ENCODE peak calls at places on chromosomes 12 and 14, in five cellular contexts. T, W, Y, I and H are unnamed samples.

GRCh38 chr12:65725376-65725775 is 98.9 kb upstream of the HMGA2 start:
- DNase-seq in T (no peak), W (no peak), Y (no peak), I (no peak), H (no peak)

GRCh38 chr12:83136421-83136820 is 449.7 kb downstream of the TMTC2 start:
- DNase-seq in T (no peak), W (no peak), Y (no peak), I (no peak), H (no peak)

GRCh38 chr12:69837191-69838085 is 12.4 kb downstream of the MYRFL start:
- DNase-seq in T (no peak), W (no peak), Y (no peak), I (no peak), H (no peak)

GRCh38 chr12:19382111-19382526 is 57.2 kb upstream of the AEBP2 start:
- DNase-seq in T (no peak), W (peak; percentile 66), Y (no peak), I (peak; percentile 76), H (no peak)

GRCh38 chr14:95248422-95248821 is 71.3 kb downstream of the CLMN start:
- DNase-seq in T (no peak), W (no peak), Y (no peak), I (no peak), H (no peak)

GRCh38 chr12:39966738-39967137 is 139.1 kb downstream of the SLC2A13 start:
- DNase-seq in T (no peak), W (no peak), Y (no peak), I (no peak), H (no peak)

GRCh38 chr12:13000935-13001724 is 1.1 kb upstream of the HEBP1 start:
- DNase-seq in T (peak; percentile 75), W (peak; percentile 60), Y (no peak), I (no peak), H (peak; percentile 53)

GRCh38 chr12:102372112-102372511 is 108.3 kb downstream of the IGF1 start:
- DNase-seq in T (no peak), W (no peak), Y (no peak), I (no peak), H (no peak)

GRCh38 chr12:40446385-40446784 is 221.6 kb downstream of the LRRK2 start:
- DNase-seq in T (no peak), W (no peak), Y (no peak), I (no peak), H (no peak)

GRCh38 chr12:71947645-71948105 is 9.0 kb downstream of the TPH2 start:
- DNase-seq in T (peak; percentile 34), W (peak; percentile 58), Y (peak; percentile 46), I (peak; percentile 12), H (no peak)

GRCh38 chr14:64549805-64550538 is at the start of gene PPP1R36:
- DNase-seq in T (peak; percentile 64), W (peak; percentile 44), Y (no peak), I (no peak), H (peak; percentile 23)

GRCh38 chr14:41285193-41285748 is 321.4 kb upstream of the LRFN5 start:
- DNase-seq in T (no peak), W (peak; percentile 19), Y (no peak), I (peak; percentile 4), H (no peak)

GRCh38 chr14:68795602-68796417 is 2.9 kb upstream of the ZFP36L1 start:
- DNase-seq in T (peak; percentile 93), W (peak; percentile 90), Y (no peak), I (no peak), H (peak; percentile 66)

GRCh38 chr14:92685784-92686355 is 62.6 kb downstream of the LGMN start:
- DNase-seq in T (no peak), W (no peak), Y (no peak), I (no peak), H (no peak)

GRCh38 chr14:93734086-93734822 is 54.0 kb downstream of the PRIMA1 start:
- DNase-seq in T (peak; percentile 32), W (no peak), Y (no peak), I (no peak), H (no peak)

GRCh38 chr12:96195845-96196451 is 1.8 kb downstream of the ELK3 start:
- DNase-seq in T (no peak), W (peak; percentile 24), Y (no peak), I (no peak), H (peak; percentile 50)

GRCh38 chr12:113086249-113087164 is 30.0 kb downstream of the DTX1 start:
- DNase-seq in T (no peak), W (no peak), Y (no peak), I (no peak), H (peak; percentile 57)

GRCh38 chr14:73269729-73270651 is 32.7 kb downstream of the PAPLN start:
- DNase-seq in T (peak; percentile 75), W (peak; percentile 52), Y (no peak), I (no peak), H (no peak)

GRCh38 chr14:52325126-52325525 is 11.0 kb downstream of the PTGER2 start:
- DNase-seq in T (no peak), W (no peak), Y (no peak), I (no peak), H (peak; percentile 55)

GRCh38 chr14:105168496-105168978 is at the start of gene JAG2:
- DNase-seq in T (peak; percentile 86), W (peak; percentile 52), Y (no peak), I (no peak), H (no peak)

DNA sequence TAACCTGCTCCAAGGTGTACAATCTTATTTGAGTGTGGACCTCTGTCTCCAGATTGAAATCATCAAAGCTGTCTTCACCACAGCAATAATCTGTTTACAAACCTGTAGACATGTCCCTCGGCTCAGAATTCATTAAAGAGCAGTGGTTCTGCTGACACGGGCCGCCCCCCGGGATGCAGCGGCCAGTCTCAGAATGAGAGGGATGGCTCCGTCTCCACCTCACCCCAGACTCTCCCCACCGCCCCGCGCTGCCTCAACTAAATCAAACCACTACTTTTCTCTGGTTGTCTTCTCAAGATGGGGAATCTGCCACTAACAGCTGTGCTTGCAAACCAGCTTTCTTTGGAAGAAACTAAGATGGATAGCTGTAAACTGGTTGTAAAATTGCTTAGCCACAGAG is 56.2 kb downstream of the SLC15A4 start:
- DNase-seq in T (no peak), W (no peak), Y (no peak), I (no peak), H (no peak)
- H3K4me3 ChIP-seq in T (no peak overlapping the region), W (no peak overlapping the region), Y (no peak overlapping the region), I (no peak overlapping the region), H (no peak overlapping the region)

GRCh38 chr12:761276-761675 is 8.9 kb downstream of the WNK1 start:
- DNase-seq in T (no peak), W (no peak), Y (no peak), I (no peak), H (no peak)
- H3K4me3 ChIP-seq in T (no peak overlapping the region), W (no peak overlapping the region), Y (no peak overlapping the region), I (no peak overlapping the region), H (no peak overlapping the region)

GRCh38 chr12:5797661-5798060 is 147.4 kb downstream of the ANO2 start:
- DNase-seq in T (no peak), W (no peak), Y (no peak), I (no peak), H (no peak)
- H3K4me3 ChIP-seq in T (no peak overlapping the region), W (no peak overlapping the region), Y (no peak overlapping the region), I (no peak overlapping the region), H (no peak overlapping the region)

DNA sequence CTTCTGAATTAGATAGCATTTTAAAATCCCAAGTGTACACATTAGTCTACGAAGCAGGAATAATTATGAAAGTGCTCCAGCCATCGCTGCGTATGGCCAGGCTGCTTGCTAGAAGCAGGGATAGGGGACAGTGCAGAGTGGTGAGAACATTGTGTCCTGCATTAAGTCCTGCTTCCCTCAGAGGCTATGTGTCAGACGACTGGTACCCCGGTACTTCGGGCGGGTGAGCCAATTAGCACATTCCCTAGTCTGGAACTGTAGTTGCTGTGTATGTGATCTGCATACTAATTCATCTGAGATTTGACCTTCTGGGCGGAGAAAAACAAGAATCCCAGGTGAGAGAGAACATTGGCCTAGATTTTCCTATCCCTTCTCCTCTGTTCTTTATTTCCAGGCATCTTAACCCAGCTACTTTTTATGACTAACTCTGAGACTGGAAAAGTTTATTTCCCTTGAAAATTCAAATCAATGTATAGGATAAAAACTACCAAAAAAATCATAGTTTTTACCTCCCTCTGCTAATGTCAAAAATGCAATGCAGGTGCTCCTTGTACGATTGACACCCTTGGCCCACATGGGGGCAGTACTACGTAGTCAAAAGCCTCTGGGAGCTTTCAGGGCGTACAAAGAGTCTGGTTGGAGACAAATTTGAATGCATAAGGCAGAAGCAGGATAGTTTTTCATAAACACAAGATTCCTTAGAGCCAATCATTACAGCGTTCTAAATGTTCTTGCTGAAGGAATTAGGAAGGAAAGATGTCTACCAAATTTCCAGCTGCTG is 764.3 kb downstream of the NOVA1 start:
- DNase-seq in T (no peak), W (peak; percentile 3), Y (no peak), I (peak; percentile 11), H (no peak)
- H3K4me3 ChIP-seq in T (no peak overlapping the region), W (no peak overlapping the region), Y (no peak overlapping the region), I (no peak overlapping the region), H (no peak overlapping the region)

DNA sequence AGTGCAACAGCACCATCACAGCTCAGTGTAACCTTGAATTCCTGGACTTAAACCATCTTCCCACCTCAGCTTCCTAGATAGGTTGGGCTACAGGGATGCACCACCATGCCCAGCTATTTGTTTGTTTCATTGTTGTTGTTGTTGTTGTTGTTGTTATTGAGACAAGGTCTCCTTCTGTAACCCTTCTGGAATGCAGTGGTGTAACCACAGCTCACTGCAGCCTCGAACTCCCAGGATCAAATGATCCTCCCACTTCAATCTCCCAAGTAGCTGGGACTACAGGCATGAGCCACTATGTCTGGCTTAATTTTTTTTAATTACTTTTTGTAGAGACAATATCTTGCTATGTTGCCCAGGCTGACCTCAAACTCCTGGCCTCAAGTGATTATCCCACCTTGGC is 1.2 kb upstream of the NEMP1 start:
- DNase-seq in T (no peak), W (no peak), Y (no peak), I (no peak), H (no peak)
- H3K4me3 ChIP-seq in T (no peak overlapping the region), W (peak overlapping the region; percentile 53), Y (no peak overlapping the region), I (no peak overlapping the region), H (peak overlapping the region; percentile 34)

DNA sequence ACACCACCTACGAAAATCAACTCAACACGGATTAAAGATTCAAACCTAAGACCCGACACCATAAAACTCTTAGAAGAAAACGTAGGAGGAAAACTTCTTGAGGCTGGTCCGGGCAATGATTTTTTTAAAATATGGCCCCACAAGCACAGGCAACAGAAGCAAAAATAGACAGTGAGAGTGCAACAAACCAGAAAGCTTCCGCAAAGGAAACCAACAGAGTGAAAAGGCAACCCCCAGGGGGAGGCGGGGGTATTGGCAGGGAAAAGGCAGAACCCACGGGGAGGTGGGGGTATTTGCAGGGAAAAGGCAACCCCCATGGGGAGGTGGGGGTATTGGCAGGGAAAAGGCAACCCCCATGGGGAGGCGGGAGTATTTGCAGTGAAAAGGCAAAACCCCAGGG is 20.5 kb upstream of the FBRSL1 start:
- DNase-seq in T (no peak), W (no peak), Y (no peak), I (no peak), H (no peak)
- H3K4me3 ChIP-seq in T (no peak overlapping the region), W (no peak overlapping the region), Y (no peak overlapping the region), I (no peak overlapping the region), H (peak overlapping the region; percentile 22)

GRCh38 chr12:93126069-93126474 is 197.0 kb upstream of the EEA1 start:
- DNase-seq in T (no peak), W (no peak), Y (no peak), I (no peak), H (no peak)

GRCh38 chr12:93127107-93127560 is 198.0 kb upstream of the EEA1 start:
- DNase-seq in T (peak; percentile 62), W (no peak), Y (no peak), I (no peak), H (no peak)

GRCh38 chr12:93122569-93123091 is 193.5 kb upstream of the EEA1 start:
- DNase-seq in T (no peak), W (no peak), Y (no peak), I (no peak), H (no peak)

GRCh38 chr12:93127582-93128331 is 198.7 kb upstream of the EEA1 start:
- DNase-seq in T (peak; percentile 75), W (no peak), Y (peak; percentile 88), I (peak; percentile 98), H (no peak)

GRCh38 chr12:93125126-93125525 is 196.0 kb upstream of the EEA1 start:
- DNase-seq in T (no peak), W (no peak), Y (no peak), I (peak; percentile 72), H (no peak)
- H3K4me3 ChIP-seq in T (no peak overlapping the region), W (no peak overlapping the region), Y (no peak overlapping the region), I (no peak overlapping the region), H (no peak overlapping the region)